ENCODE peak calls at places on chromosomes 6 and 20, in four cellular contexts. Y is adipocyte, I is body of pancreas, X is epithelial cell of esophagus. W is an unnamed sample.

GRCh38 chr6:106046116-106046853 is 39.9 kb upstream of the PRDM1 start:
- DNase-seq in X (no peak), I (no peak), Y (no peak), W (no peak)

GRCh38 chr20:4702562-4703280 is 19.0 kb upstream of the PRND start:
- DNase-seq in I (no peak), X (peak), Y (no peak), W (no peak)

GRCh38 chr6:43376551-43376981 is 7.1 kb upstream of the ZNF318 start:
- DNase-seq in Y (no peak), X (peak), I (no peak), W (no peak)

GRCh38 chr20:31633339-31633914 is 4.3 kb upstream of the COX4I2 start:
- DNase-seq in X (no peak), I (no peak), Y (no peak), W (no peak)

GRCh38 chr20:54704032-54704635 is 228.7 kb downstream of the DOK5 start:
- DNase-seq in I (no peak), X (no peak), Y (no peak), W (no peak)

GRCh38 chr20:38343107-38343797 is 3.0 kb upstream of the LBP start:
- DNase-seq in X (peak), I (peak), Y (no peak), W (peak)

GRCh38 chr6:551405-551804 is 105.5 kb downstream of the HUS1B start:
- DNase-seq in Y (peak), I (no peak), X (peak), W (no peak)

GRCh38 chr6:78525961-78526360 is 341.4 kb upstream of the IRAK1BP1 start:
- DNase-seq in I (no peak), Y (no peak), X (no peak), W (no peak)

GRCh38 chr6:73074175-73074574 is 151.1 kb downstream of the KHDC1L start:
- DNase-seq in X (peak), Y (peak), I (no peak), W (no peak)

GRCh38 chr20:33664085-33664761 is 2.1 kb downstream of the C20orf144 start:
- DNase-seq in I (no peak), X (no peak), Y (no peak), W (no peak)

GRCh38 chr20:23449400-23449799 is 3.3 kb downstream of the CST11 start:
- DNase-seq in I (no peak), Y (no peak), X (peak), W (no peak)

GRCh38 chr6:109772961-109773431 is 81.9 kb downstream of the FIG4 start:
- DNase-seq in Y (peak), X (no peak), I (peak), W (no peak)

GRCh38 chr6:16249971-16250370 is 11.6 kb downstream of the GMPR start:
- DNase-seq in X (no peak), Y (no peak), I (peak), W (no peak)

GRCh38 chr6:73704798-73705197 is 8.8 kb downstream of the CD109 start:
- DNase-seq in X (no peak), I (no peak), Y (peak), W (no peak)

GRCh38 chr20:60050193-60050960 is 92.2 kb downstream of the CDH26 start:
- DNase-seq in Y (no peak), I (peak), X (peak), W (peak)

GRCh38 chr6:42278131-42278853 is 60.6 kb upstream of the MRPS10 start:
- DNase-seq in I (no peak), X (no peak), Y (no peak), W (no peak)

GRCh38 chr20:1283522-1284210 is 17.6 kb downstream of the SNPH start:
- DNase-seq in X (no peak), Y (no peak), I (no peak), W (no peak)

GRCh38 chr6:141492885-141493284 is 639.8 kb upstream of the GJE1 start:
- DNase-seq in X (peak), I (no peak), Y (no peak), W (no peak)

GRCh38 chr20:63536997-63537524 is at the start of gene PTK6:
- DNase-seq in I (peak), X (peak), Y (no peak), W (peak)

GRCh38 chr6:145235207-145235606 is 500.1 kb downstream of the EPM2A start:
- DNase-seq in Y (no peak), X (no peak), I (no peak), W (no peak)

GRCh38 chr20:63947638-63948456 is 8.4 kb downstream of the UCKL1 start:
- DNase-seq in Y (no peak), X (no peak), I (no peak), W (peak)

GRCh38 chr20:39289316-39289715 is 327.2 kb downstream of the DHX35 start:
- DNase-seq in Y (no peak), I (no peak), X (no peak), W (peak)

GRCh38 chr20:59164681-59165388 is 1.2 kb downstream of the ZNF831 start:
- DNase-seq in X (no peak), Y (no peak), I (no peak), W (no peak)

GRCh38 chr6:145544031-145544430 is 191.3 kb downstream of the EPM2A start:
- DNase-seq in X (peak), I (peak), Y (peak), W (no peak)

GRCh38 chr20:31472395-31473330 is 2.3 kb downstream of the DEFB124 start:
- DNase-seq in Y (peak), I (no peak), X (no peak), W (no peak)

GRCh38 chr6:152575186-152575585 is 62.0 kb downstream of the SYNE1 start:
- DNase-seq in Y (no peak), X (no peak), I (no peak), W (no peak)

GRCh38 chr6:157881375-157881774 is 58.3 kb downstream of the SNX9 start:
- DNase-seq in I (no peak), X (no peak), Y (no peak), W (no peak)
- H3K4me3 ChIP-seq in I (no peak), X (no peak), Y (no peak), W (no peak)

GRCh38 chr6:55276745-55277627 is 50.3 kb upstream of the GFRAL start:
- DNase-seq in Y (peak), I (peak), X (peak), W (no peak)
- H3K4me3 ChIP-seq in Y (peak), I (no peak), X (no peak), W (no peak)

DNA sequence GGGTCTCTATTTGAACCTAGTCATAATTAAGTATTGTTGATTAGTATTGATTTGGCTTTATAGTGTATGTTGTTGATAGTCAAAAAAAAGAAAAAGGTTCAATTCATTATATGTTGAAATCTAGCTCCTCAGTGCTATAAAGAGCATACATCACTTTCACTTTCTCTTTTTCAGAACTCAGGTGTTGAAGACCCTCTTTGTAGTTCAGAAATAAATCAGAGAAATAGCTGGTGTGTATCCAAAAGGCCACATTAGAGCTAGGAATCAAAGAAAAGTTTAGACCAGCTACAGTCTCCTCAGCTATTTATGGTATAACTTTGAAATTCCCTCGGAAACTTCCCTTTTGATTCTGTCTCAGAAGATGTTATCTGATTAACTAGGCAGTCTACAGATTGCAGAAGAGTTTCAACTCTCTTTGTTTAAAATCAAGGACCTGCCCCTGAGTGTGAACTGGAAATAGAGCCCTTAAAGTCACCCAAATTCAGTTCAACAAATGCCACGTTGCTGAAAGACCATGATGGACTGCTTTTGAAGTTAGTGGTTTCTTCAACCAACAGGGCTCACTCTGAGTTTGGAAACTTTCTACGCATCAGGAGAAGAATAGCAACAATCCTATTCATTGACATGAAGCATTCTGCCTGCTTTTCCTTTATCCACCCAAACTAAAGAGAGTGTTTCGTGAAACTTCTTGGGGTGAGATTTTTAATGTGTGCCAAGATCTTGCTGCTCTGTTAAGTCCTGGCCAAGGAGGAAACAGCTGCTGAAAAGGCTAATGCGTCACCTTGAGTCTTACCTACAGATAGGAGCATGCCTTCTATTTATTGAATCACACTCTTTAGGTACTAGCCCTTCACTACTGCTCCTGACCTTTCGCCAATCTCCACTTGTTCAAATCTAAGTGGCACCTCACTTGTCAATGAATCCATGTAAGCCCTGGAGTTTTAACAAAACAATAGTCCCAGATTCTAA is 111.7 kb downstream of the TNFRSF21 start:
- DNase-seq in I (no peak), Y (no peak), X (no peak), W (no peak)
- H3K4me3 ChIP-seq in I (peak), Y (no peak), X (no peak), W (no peak)

GRCh38 chr20:62245911-62246280 is 7.6 kb downstream of the OSBPL2 start:
- DNase-seq in I (no peak), Y (no peak), X (no peak), W (no peak)
- H3K4me3 ChIP-seq in I (no peak), Y (no peak), X (no peak), W (no peak)

GRCh38 chr20:48026981-48027592 is 241.8 kb upstream of the SULF2 start:
- DNase-seq in I (no peak), Y (no peak), X (no peak), W (no peak)

GRCh38 chr20:48019940-48020339 is 234.7 kb upstream of the SULF2 start:
- DNase-seq in X (no peak), Y (no peak), I (no peak), W (no peak)

GRCh38 chr20:48025661-48026060 is 240.4 kb upstream of the SULF2 start:
- DNase-seq in X (peak), I (no peak), Y (peak), W (no peak)

GRCh38 chr20:48019496-48019895 is 234.2 kb upstream of the SULF2 start:
- DNase-seq in X (no peak), Y (no peak), I (no peak), W (no peak)

DNA sequence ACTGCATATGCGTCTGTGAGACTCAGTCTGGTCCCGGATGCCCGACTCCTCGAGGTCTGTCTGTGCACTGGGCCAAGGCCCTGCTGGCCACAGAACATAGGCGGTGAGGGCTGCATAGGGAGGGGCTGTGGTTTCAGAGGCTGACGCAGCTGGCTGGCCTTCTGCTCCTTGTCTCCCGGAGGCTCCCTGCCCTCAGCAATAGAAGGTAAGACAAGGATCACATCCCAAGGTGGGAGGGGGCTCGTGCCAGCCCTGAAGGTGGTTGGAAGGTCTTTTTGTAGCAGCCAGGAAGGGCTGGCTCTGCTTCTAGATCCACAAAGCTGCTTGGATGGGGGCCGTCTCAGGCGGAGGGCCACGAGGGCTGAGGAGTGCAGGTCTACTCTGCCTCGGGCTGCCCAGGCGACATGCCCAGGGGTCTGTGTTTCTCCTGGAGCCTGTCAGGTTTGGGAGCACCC is 239.8 kb upstream of the SULF2 start:
- DNase-seq in I (peak), Y (peak), X (peak), W (peak)
- H3K4me3 ChIP-seq in I (no peak), Y (peak), X (no peak), W (no peak)